ENCODE peak calls at places on chromosome 14, in nine cellular contexts. One of them, this sample, is unnamed.

GRCh38 chr14:21923820-21924219 is 250.2 kb upstream of the OR4E1 start:
- DNase-seq in heart left ventricle: no peak
- DNase-seq in Calu3: no peak
- DNase-seq in activated naive CD4-positive, alpha-beta T cell: peak; percentile 6
- DNase-seq in hippocampal formation: no peak
- DNase-seq in stimulated activated CD4-positive, alpha-beta T cell treated with anti-CD3 and anti-CD28 coated beads, Interleukin-2, amount 100 ng/mL, for 4 hours: peak; percentile 21
- DNase-seq in mesothelial cell of epicardium: no peak
- DNase-seq in activated CD8-positive, alpha-beta memory T cell treated with anti-CD3 and anti-CD28 coated beads for 1 hour: no peak
- DNase-seq in stimulated activated CD8-positive, alpha-beta memory T cell treated with anti-CD3 and anti-CD28 coated beads, Interleukin-12 subunit alpha, Interleukin-12 subunit beta, amount 100 ng/mL, for 4 hours: no peak
- DNase-seq in this sample: no peak

GRCh38 chr14:64955297-64955696 is 12.8 kb upstream of the GPX2 start:
- DNase-seq in activated naive CD4-positive, alpha-beta T cell: no peak
- DNase-seq in Calu3: no peak
- DNase-seq in stimulated activated CD4-positive, alpha-beta T cell treated with anti-CD3 and anti-CD28 coated beads, Interleukin-2, amount 100 ng/mL, for 4 hours: no peak
- DNase-seq in mesothelial cell of epicardium: no peak
- DNase-seq in heart left ventricle: no peak
- DNase-seq in hippocampal formation: no peak
- DNase-seq in activated CD8-positive, alpha-beta memory T cell treated with anti-CD3 and anti-CD28 coated beads for 1 hour: no peak
- DNase-seq in stimulated activated CD8-positive, alpha-beta memory T cell treated with anti-CD3 and anti-CD28 coated beads, Interleukin-12 subunit alpha, Interleukin-12 subunit beta, amount 100 ng/mL, for 4 hours: no peak
- DNase-seq in this sample: no peak

GRCh38 chr14:58171090-58171489 is 19.1 kb upstream of the ARMH4 start:
- DNase-seq in mesothelial cell of epicardium: peak; percentile 55
- DNase-seq in stimulated activated CD4-positive, alpha-beta T cell treated with anti-CD3 and anti-CD28 coated beads, Interleukin-2, amount 100 ng/mL, for 4 hours: peak; percentile 41
- DNase-seq in activated CD8-positive, alpha-beta memory T cell treated with anti-CD3 and anti-CD28 coated beads for 1 hour: no peak
- DNase-seq in activated naive CD4-positive, alpha-beta T cell: no peak
- DNase-seq in hippocampal formation: no peak
- DNase-seq in stimulated activated CD8-positive, alpha-beta memory T cell treated with anti-CD3 and anti-CD28 coated beads, Interleukin-12 subunit alpha, Interleukin-12 subunit beta, amount 100 ng/mL, for 4 hours: peak; percentile 6
- DNase-seq in Calu3: peak; percentile 77
- DNase-seq in heart left ventricle: peak; percentile 80
- DNase-seq in this sample: peak; percentile 92

GRCh38 chr14:30658645-30659044 is 36.5 kb downstream of the SCFD1 start:
- DNase-seq in stimulated activated CD4-positive, alpha-beta T cell treated with anti-CD3 and anti-CD28 coated beads, Interleukin-2, amount 100 ng/mL, for 4 hours: no peak
- DNase-seq in activated CD8-positive, alpha-beta memory T cell treated with anti-CD3 and anti-CD28 coated beads for 1 hour: no peak
- DNase-seq in mesothelial cell of epicardium: no peak
- DNase-seq in hippocampal formation: no peak
- DNase-seq in Calu3: no peak
- DNase-seq in activated naive CD4-positive, alpha-beta T cell: no peak
- DNase-seq in stimulated activated CD8-positive, alpha-beta memory T cell treated with anti-CD3 and anti-CD28 coated beads, Interleukin-12 subunit alpha, Interleukin-12 subunit beta, amount 100 ng/mL, for 4 hours: no peak
- DNase-seq in heart left ventricle: no peak
- DNase-seq in this sample: no peak

GRCh38 chr14:74918380-74918779 is 4.7 kb downstream of the RPS6KL1 start:
- DNase-seq in Calu3: no peak
- DNase-seq in stimulated activated CD4-positive, alpha-beta T cell treated with anti-CD3 and anti-CD28 coated beads, Interleukin-2, amount 100 ng/mL, for 4 hours: no peak
- DNase-seq in mesothelial cell of epicardium: no peak
- DNase-seq in stimulated activated CD8-positive, alpha-beta memory T cell treated with anti-CD3 and anti-CD28 coated beads, Interleukin-12 subunit alpha, Interleukin-12 subunit beta, amount 100 ng/mL, for 4 hours: no peak
- DNase-seq in hippocampal formation: no peak
- DNase-seq in heart left ventricle: no peak
- DNase-seq in activated naive CD4-positive, alpha-beta T cell: no peak
- DNase-seq in activated CD8-positive, alpha-beta memory T cell treated with anti-CD3 and anti-CD28 coated beads for 1 hour: no peak
- DNase-seq in this sample: no peak

GRCh38 chr14:74444866-74445265 is 18.9 kb upstream of the SYNDIG1L start:
- DNase-seq in activated naive CD4-positive, alpha-beta T cell: no peak
- DNase-seq in activated CD8-positive, alpha-beta memory T cell treated with anti-CD3 and anti-CD28 coated beads for 1 hour: no peak
- DNase-seq in mesothelial cell of epicardium: no peak
- DNase-seq in hippocampal formation: no peak
- DNase-seq in heart left ventricle: no peak
- DNase-seq in stimulated activated CD8-positive, alpha-beta memory T cell treated with anti-CD3 and anti-CD28 coated beads, Interleukin-12 subunit alpha, Interleukin-12 subunit beta, amount 100 ng/mL, for 4 hours: no peak
- DNase-seq in stimulated activated CD4-positive, alpha-beta T cell treated with anti-CD3 and anti-CD28 coated beads, Interleukin-2, amount 100 ng/mL, for 4 hours: no peak
- DNase-seq in Calu3: no peak
- DNase-seq in this sample: no peak

GRCh38 chr14:90810808-90811207 is 5.4 kb downstream of the TTC7B start:
- DNase-seq in activated CD8-positive, alpha-beta memory T cell treated with anti-CD3 and anti-CD28 coated beads for 1 hour: no peak
- DNase-seq in stimulated activated CD4-positive, alpha-beta T cell treated with anti-CD3 and anti-CD28 coated beads, Interleukin-2, amount 100 ng/mL, for 4 hours: no peak
- DNase-seq in Calu3: no peak
- DNase-seq in heart left ventricle: peak; percentile 19
- DNase-seq in hippocampal formation: no peak
- DNase-seq in stimulated activated CD8-positive, alpha-beta memory T cell treated with anti-CD3 and anti-CD28 coated beads, Interleukin-12 subunit alpha, Interleukin-12 subunit beta, amount 100 ng/mL, for 4 hours: no peak
- DNase-seq in activated naive CD4-positive, alpha-beta T cell: no peak
- DNase-seq in mesothelial cell of epicardium: no peak
- DNase-seq in this sample: no peak

GRCh38 chr14:79587194-79587593 is 624.1 kb downstream of the DIO2 start:
- DNase-seq in activated naive CD4-positive, alpha-beta T cell: no peak
- DNase-seq in mesothelial cell of epicardium: no peak
- DNase-seq in hippocampal formation: no peak
- DNase-seq in stimulated activated CD4-positive, alpha-beta T cell treated with anti-CD3 and anti-CD28 coated beads, Interleukin-2, amount 100 ng/mL, for 4 hours: no peak
- DNase-seq in activated CD8-positive, alpha-beta memory T cell treated with anti-CD3 and anti-CD28 coated beads for 1 hour: no peak
- DNase-seq in Calu3: peak; percentile 9
- DNase-seq in stimulated activated CD8-positive, alpha-beta memory T cell treated with anti-CD3 and anti-CD28 coated beads, Interleukin-12 subunit alpha, Interleukin-12 subunit beta, amount 100 ng/mL, for 4 hours: no peak
- DNase-seq in heart left ventricle: no peak
- DNase-seq in this sample: no peak

GRCh38 chr14:52902971-52903385 is 47.9 kb downstream of the FERMT2 start:
- DNase-seq in activated CD8-positive, alpha-beta memory T cell treated with anti-CD3 and anti-CD28 coated beads for 1 hour: no peak
- DNase-seq in hippocampal formation: no peak
- DNase-seq in heart left ventricle: no peak
- DNase-seq in stimulated activated CD4-positive, alpha-beta T cell treated with anti-CD3 and anti-CD28 coated beads, Interleukin-2, amount 100 ng/mL, for 4 hours: no peak
- DNase-seq in stimulated activated CD8-positive, alpha-beta memory T cell treated with anti-CD3 and anti-CD28 coated beads, Interleukin-12 subunit alpha, Interleukin-12 subunit beta, amount 100 ng/mL, for 4 hours: no peak
- DNase-seq in Calu3: peak; percentile 22
- DNase-seq in mesothelial cell of epicardium: no peak
- DNase-seq in activated naive CD4-positive, alpha-beta T cell: no peak
- DNase-seq in this sample: peak; percentile 65

GRCh38 chr14:74879427-74880180 is 2.1 kb upstream of the DLST start:
- DNase-seq in stimulated activated CD8-positive, alpha-beta memory T cell treated with anti-CD3 and anti-CD28 coated beads, Interleukin-12 subunit alpha, Interleukin-12 subunit beta, amount 100 ng/mL, for 4 hours: no peak
- DNase-seq in activated CD8-positive, alpha-beta memory T cell treated with anti-CD3 and anti-CD28 coated beads for 1 hour: no peak
- DNase-seq in heart left ventricle: no peak
- DNase-seq in Calu3: no peak
- DNase-seq in stimulated activated CD4-positive, alpha-beta T cell treated with anti-CD3 and anti-CD28 coated beads, Interleukin-2, amount 100 ng/mL, for 4 hours: no peak
- DNase-seq in mesothelial cell of epicardium: no peak
- DNase-seq in activated naive CD4-positive, alpha-beta T cell: no peak
- DNase-seq in hippocampal formation: no peak
- DNase-seq in this sample: no peak

GRCh38 chr14:72646861-72647528 is 246.9 kb downstream of the DPF3 start:
- DNase-seq in activated CD8-positive, alpha-beta memory T cell treated with anti-CD3 and anti-CD28 coated beads for 1 hour: no peak
- DNase-seq in Calu3: no peak
- DNase-seq in activated naive CD4-positive, alpha-beta T cell: no peak
- DNase-seq in hippocampal formation: no peak
- DNase-seq in mesothelial cell of epicardium: no peak
- DNase-seq in stimulated activated CD4-positive, alpha-beta T cell treated with anti-CD3 and anti-CD28 coated beads, Interleukin-2, amount 100 ng/mL, for 4 hours: no peak
- DNase-seq in stimulated activated CD8-positive, alpha-beta memory T cell treated with anti-CD3 and anti-CD28 coated beads, Interleukin-12 subunit alpha, Interleukin-12 subunit beta, amount 100 ng/mL, for 4 hours: no peak
- DNase-seq in heart left ventricle: no peak
- DNase-seq in this sample: no peak

GRCh38 chr14:73787760-73788508 is 63.7 kb upstream of the PTGR2 start:
- DNase-seq in Calu3: no peak
- DNase-seq in activated naive CD4-positive, alpha-beta T cell: no peak
- DNase-seq in stimulated activated CD8-positive, alpha-beta memory T cell treated with anti-CD3 and anti-CD28 coated beads, Interleukin-12 subunit alpha, Interleukin-12 subunit beta, amount 100 ng/mL, for 4 hours: no peak
- DNase-seq in mesothelial cell of epicardium: no peak
- DNase-seq in activated CD8-positive, alpha-beta memory T cell treated with anti-CD3 and anti-CD28 coated beads for 1 hour: no peak
- DNase-seq in hippocampal formation: no peak
- DNase-seq in stimulated activated CD4-positive, alpha-beta T cell treated with anti-CD3 and anti-CD28 coated beads, Interleukin-2, amount 100 ng/mL, for 4 hours: peak; percentile 36
- DNase-seq in heart left ventricle: no peak
- DNase-seq in this sample: no peak

GRCh38 chr14:51860164-51860835 is at the start of gene GNG2:
- DNase-seq in hippocampal formation: peak; percentile 73
- DNase-seq in stimulated activated CD4-positive, alpha-beta T cell treated with anti-CD3 and anti-CD28 coated beads, Interleukin-2, amount 100 ng/mL, for 4 hours: peak; percentile 60
- DNase-seq in activated naive CD4-positive, alpha-beta T cell: peak; percentile 68
- DNase-seq in Calu3: peak; percentile 21
- DNase-seq in stimulated activated CD8-positive, alpha-beta memory T cell treated with anti-CD3 and anti-CD28 coated beads, Interleukin-12 subunit alpha, Interleukin-12 subunit beta, amount 100 ng/mL, for 4 hours: peak; percentile 65
- DNase-seq in heart left ventricle: peak; percentile 93
- DNase-seq in mesothelial cell of epicardium: peak; percentile 66
- DNase-seq in activated CD8-positive, alpha-beta memory T cell treated with anti-CD3 and anti-CD28 coated beads for 1 hour: peak; percentile 63
- DNase-seq in this sample: peak; percentile 80

GRCh38 chr14:73233564-73233963 is 3.7 kb upstream of the PAPLN start:
- DNase-seq in mesothelial cell of epicardium: no peak
- DNase-seq in hippocampal formation: no peak
- DNase-seq in activated naive CD4-positive, alpha-beta T cell: no peak
- DNase-seq in stimulated activated CD8-positive, alpha-beta memory T cell treated with anti-CD3 and anti-CD28 coated beads, Interleukin-12 subunit alpha, Interleukin-12 subunit beta, amount 100 ng/mL, for 4 hours: no peak
- DNase-seq in activated CD8-positive, alpha-beta memory T cell treated with anti-CD3 and anti-CD28 coated beads for 1 hour: no peak
- DNase-seq in stimulated activated CD4-positive, alpha-beta T cell treated with anti-CD3 and anti-CD28 coated beads, Interleukin-2, amount 100 ng/mL, for 4 hours: no peak
- DNase-seq in Calu3: no peak
- DNase-seq in heart left ventricle: no peak
- DNase-seq in this sample: peak; percentile 37

GRCh38 chr14:22485178-22485577 is 103.8 kb downstream of the DAD1 start:
- DNase-seq in Calu3: no peak
- DNase-seq in stimulated activated CD4-positive, alpha-beta T cell treated with anti-CD3 and anti-CD28 coated beads, Interleukin-2, amount 100 ng/mL, for 4 hours: no peak
- DNase-seq in heart left ventricle: no peak
- DNase-seq in activated naive CD4-positive, alpha-beta T cell: no peak
- DNase-seq in stimulated activated CD8-positive, alpha-beta memory T cell treated with anti-CD3 and anti-CD28 coated beads, Interleukin-12 subunit alpha, Interleukin-12 subunit beta, amount 100 ng/mL, for 4 hours: no peak
- DNase-seq in hippocampal formation: no peak
- DNase-seq in activated CD8-positive, alpha-beta memory T cell treated with anti-CD3 and anti-CD28 coated beads for 1 hour: no peak
- DNase-seq in mesothelial cell of epicardium: no peak
- DNase-seq in this sample: no peak

GRCh38 chr14:61416587-61416986 is 95.2 kb downstream of the PRKCH start:
- DNase-seq in stimulated activated CD4-positive, alpha-beta T cell treated with anti-CD3 and anti-CD28 coated beads, Interleukin-2, amount 100 ng/mL, for 4 hours: no peak
- DNase-seq in activated naive CD4-positive, alpha-beta T cell: no peak
- DNase-seq in hippocampal formation: no peak
- DNase-seq in Calu3: no peak
- DNase-seq in stimulated activated CD8-positive, alpha-beta memory T cell treated with anti-CD3 and anti-CD28 coated beads, Interleukin-12 subunit alpha, Interleukin-12 subunit beta, amount 100 ng/mL, for 4 hours: no peak
- DNase-seq in mesothelial cell of epicardium: no peak
- DNase-seq in activated CD8-positive, alpha-beta memory T cell treated with anti-CD3 and anti-CD28 coated beads for 1 hour: no peak
- DNase-seq in heart left ventricle: no peak
- DNase-seq in this sample: no peak

GRCh38 chr14:21234112-21234511 is 35.1 kb downstream of the HNRNPC start:
- DNase-seq in stimulated activated CD4-positive, alpha-beta T cell treated with anti-CD3 and anti-CD28 coated beads, Interleukin-2, amount 100 ng/mL, for 4 hours: no peak
- DNase-seq in stimulated activated CD8-positive, alpha-beta memory T cell treated with anti-CD3 and anti-CD28 coated beads, Interleukin-12 subunit alpha, Interleukin-12 subunit beta, amount 100 ng/mL, for 4 hours: no peak
- DNase-seq in mesothelial cell of epicardium: no peak
- DNase-seq in hippocampal formation: no peak
- DNase-seq in Calu3: no peak
- DNase-seq in heart left ventricle: no peak
- DNase-seq in activated CD8-positive, alpha-beta memory T cell treated with anti-CD3 and anti-CD28 coated beads for 1 hour: no peak
- DNase-seq in activated naive CD4-positive, alpha-beta T cell: no peak
- DNase-seq in this sample: no peak

GRCh38 chr14:101019541-101019940 is 116.0 kb upstream of the RTL1 start:
- DNase-seq in stimulated activated CD8-positive, alpha-beta memory T cell treated with anti-CD3 and anti-CD28 coated beads, Interleukin-12 subunit alpha, Interleukin-12 subunit beta, amount 100 ng/mL, for 4 hours: no peak
- DNase-seq in hippocampal formation: no peak
- DNase-seq in activated CD8-positive, alpha-beta memory T cell treated with anti-CD3 and anti-CD28 coated beads for 1 hour: no peak
- DNase-seq in stimulated activated CD4-positive, alpha-beta T cell treated with anti-CD3 and anti-CD28 coated beads, Interleukin-2, amount 100 ng/mL, for 4 hours: no peak
- DNase-seq in heart left ventricle: no peak
- DNase-seq in Calu3: no peak
- DNase-seq in mesothelial cell of epicardium: peak; percentile 25
- DNase-seq in activated naive CD4-positive, alpha-beta T cell: no peak
- DNase-seq in this sample: no peak

GRCh38 chr14:72521968-72522741 is 371.7 kb downstream of the DPF3 start:
- DNase-seq in activated CD8-positive, alpha-beta memory T cell treated with anti-CD3 and anti-CD28 coated beads for 1 hour: no peak
- DNase-seq in activated naive CD4-positive, alpha-beta T cell: no peak
- DNase-seq in mesothelial cell of epicardium: no peak
- DNase-seq in heart left ventricle: no peak
- DNase-seq in stimulated activated CD8-positive, alpha-beta memory T cell treated with anti-CD3 and anti-CD28 coated beads, Interleukin-12 subunit alpha, Interleukin-12 subunit beta, amount 100 ng/mL, for 4 hours: no peak
- DNase-seq in hippocampal formation: no peak
- DNase-seq in stimulated activated CD4-positive, alpha-beta T cell treated with anti-CD3 and anti-CD28 coated beads, Interleukin-2, amount 100 ng/mL, for 4 hours: no peak
- DNase-seq in Calu3: no peak
- DNase-seq in this sample: no peak

GRCh38 chr14:103488960-103489359 is 33.7 kb downstream of the CKB start:
- DNase-seq in heart left ventricle: no peak
- DNase-seq in mesothelial cell of epicardium: no peak
- DNase-seq in hippocampal formation: no peak
- DNase-seq in activated CD8-positive, alpha-beta memory T cell treated with anti-CD3 and anti-CD28 coated beads for 1 hour: no peak
- DNase-seq in activated naive CD4-positive, alpha-beta T cell: no peak
- DNase-seq in Calu3: no peak
- DNase-seq in stimulated activated CD4-positive, alpha-beta T cell treated with anti-CD3 and anti-CD28 coated beads, Interleukin-2, amount 100 ng/mL, for 4 hours: no peak
- DNase-seq in stimulated activated CD8-positive, alpha-beta memory T cell treated with anti-CD3 and anti-CD28 coated beads, Interleukin-12 subunit alpha, Interleukin-12 subunit beta, amount 100 ng/mL, for 4 hours: no peak
- DNase-seq in this sample: peak; percentile 48

GRCh38 chr14:88482524-88482923 is 72.3 kb downstream of the PTPN21 start:
- DNase-seq in hippocampal formation: no peak
- DNase-seq in activated naive CD4-positive, alpha-beta T cell: no peak
- DNase-seq in mesothelial cell of epicardium: no peak
- DNase-seq in Calu3: no peak
- DNase-seq in stimulated activated CD4-positive, alpha-beta T cell treated with anti-CD3 and anti-CD28 coated beads, Interleukin-2, amount 100 ng/mL, for 4 hours: no peak
- DNase-seq in heart left ventricle: no peak
- DNase-seq in activated CD8-positive, alpha-beta memory T cell treated with anti-CD3 and anti-CD28 coated beads for 1 hour: no peak
- DNase-seq in stimulated activated CD8-positive, alpha-beta memory T cell treated with anti-CD3 and anti-CD28 coated beads, Interleukin-12 subunit alpha, Interleukin-12 subunit beta, amount 100 ng/mL, for 4 hours: no peak
- DNase-seq in this sample: no peak

GRCh38 chr14:96803958-96804357 is 6.8 kb downstream of the VRK1 start:
- DNase-seq in activated naive CD4-positive, alpha-beta T cell: no peak
- DNase-seq in mesothelial cell of epicardium: no peak
- DNase-seq in heart left ventricle: no peak
- DNase-seq in stimulated activated CD4-positive, alpha-beta T cell treated with anti-CD3 and anti-CD28 coated beads, Interleukin-2, amount 100 ng/mL, for 4 hours: no peak
- DNase-seq in activated CD8-positive, alpha-beta memory T cell treated with anti-CD3 and anti-CD28 coated beads for 1 hour: no peak
- DNase-seq in hippocampal formation: no peak
- DNase-seq in stimulated activated CD8-positive, alpha-beta memory T cell treated with anti-CD3 and anti-CD28 coated beads, Interleukin-12 subunit alpha, Interleukin-12 subunit beta, amount 100 ng/mL, for 4 hours: no peak
- DNase-seq in Calu3: no peak
- DNase-seq in this sample: no peak

GRCh38 chr14:24339284-24340151 is at the start of gene RIPK3:
- DNase-seq in stimulated activated CD4-positive, alpha-beta T cell treated with anti-CD3 and anti-CD28 coated beads, Interleukin-2, amount 100 ng/mL, for 4 hours: peak; percentile 61
- DNase-seq in heart left ventricle: peak; percentile 83
- DNase-seq in hippocampal formation: no peak
- DNase-seq in stimulated activated CD8-positive, alpha-beta memory T cell treated with anti-CD3 and anti-CD28 coated beads, Interleukin-12 subunit alpha, Interleukin-12 subunit beta, amount 100 ng/mL, for 4 hours: peak; percentile 52
- DNase-seq in Calu3: peak; percentile 60
- DNase-seq in activated CD8-positive, alpha-beta memory T cell treated with anti-CD3 and anti-CD28 coated beads for 1 hour: peak; percentile 55
- DNase-seq in mesothelial cell of epicardium: no peak
- DNase-seq in activated naive CD4-positive, alpha-beta T cell: peak; percentile 73
- DNase-seq in this sample: peak; percentile 85

GRCh38 chr14:74645244-74645643 is 33.2 kb upstream of the LTBP2 start:
- DNase-seq in mesothelial cell of epicardium: no peak
- DNase-seq in stimulated activated CD8-positive, alpha-beta memory T cell treated with anti-CD3 and anti-CD28 coated beads, Interleukin-12 subunit alpha, Interleukin-12 subunit beta, amount 100 ng/mL, for 4 hours: no peak
- DNase-seq in Calu3: no peak
- DNase-seq in stimulated activated CD4-positive, alpha-beta T cell treated with anti-CD3 and anti-CD28 coated beads, Interleukin-2, amount 100 ng/mL, for 4 hours: no peak
- DNase-seq in activated naive CD4-positive, alpha-beta T cell: no peak
- DNase-seq in hippocampal formation: no peak
- DNase-seq in heart left ventricle: no peak
- DNase-seq in activated CD8-positive, alpha-beta memory T cell treated with anti-CD3 and anti-CD28 coated beads for 1 hour: no peak
- DNase-seq in this sample: peak; percentile 54

GRCh38 chr14:74613211-74613914 is 1.3 kb upstream of the LTBP2 start:
- DNase-seq in stimulated activated CD4-positive, alpha-beta T cell treated with anti-CD3 and anti-CD28 coated beads, Interleukin-2, amount 100 ng/mL, for 4 hours: no peak
- DNase-seq in activated naive CD4-positive, alpha-beta T cell: no peak
- DNase-seq in mesothelial cell of epicardium: no peak
- DNase-seq in stimulated activated CD8-positive, alpha-beta memory T cell treated with anti-CD3 and anti-CD28 coated beads, Interleukin-12 subunit alpha, Interleukin-12 subunit beta, amount 100 ng/mL, for 4 hours: no peak
- DNase-seq in heart left ventricle: no peak
- DNase-seq in activated CD8-positive, alpha-beta memory T cell treated with anti-CD3 and anti-CD28 coated beads for 1 hour: no peak
- DNase-seq in hippocampal formation: no peak
- DNase-seq in Calu3: no peak
- DNase-seq in this sample: no peak

GRCh38 chr14:33463731-33464130 is 487.1 kb downstream of the EGLN3 start:
- DNase-seq in activated CD8-positive, alpha-beta memory T cell treated with anti-CD3 and anti-CD28 coated beads for 1 hour: no peak
- DNase-seq in heart left ventricle: no peak
- DNase-seq in mesothelial cell of epicardium: no peak
- DNase-seq in Calu3: no peak
- DNase-seq in activated naive CD4-positive, alpha-beta T cell: no peak
- DNase-seq in hippocampal formation: no peak
- DNase-seq in stimulated activated CD4-positive, alpha-beta T cell treated with anti-CD3 and anti-CD28 coated beads, Interleukin-2, amount 100 ng/mL, for 4 hours: no peak
- DNase-seq in stimulated activated CD8-positive, alpha-beta memory T cell treated with anti-CD3 and anti-CD28 coated beads, Interleukin-12 subunit alpha, Interleukin-12 subunit beta, amount 100 ng/mL, for 4 hours: no peak
- DNase-seq in this sample: no peak

GRCh38 chr14:99393059-99393655 is 87.5 kb downstream of the SETD3 start:
- DNase-seq in stimulated activated CD8-positive, alpha-beta memory T cell treated with anti-CD3 and anti-CD28 coated beads, Interleukin-12 subunit alpha, Interleukin-12 subunit beta, amount 100 ng/mL, for 4 hours: no peak
- DNase-seq in activated naive CD4-positive, alpha-beta T cell: peak; percentile 8
- DNase-seq in Calu3: peak; percentile 63
- DNase-seq in hippocampal formation: no peak
- DNase-seq in mesothelial cell of epicardium: peak; percentile 59
- DNase-seq in stimulated activated CD4-positive, alpha-beta T cell treated with anti-CD3 and anti-CD28 coated beads, Interleukin-2, amount 100 ng/mL, for 4 hours: peak; percentile 3
- DNase-seq in heart left ventricle: no peak
- DNase-seq in activated CD8-positive, alpha-beta memory T cell treated with anti-CD3 and anti-CD28 coated beads for 1 hour: peak; percentile 11
- DNase-seq in this sample: peak; percentile 93